ENCODE peak calls at places on chromosomes 12 and 14, in ten cellular contexts. One of them, this sample, is unnamed.

GRCh38 chr14:104741803-104742251 is 11.1 kb upstream of the SIVA1 start:
- DNase-seq in NCI-H2029 treated with DMSO at 0.1 percent for 48 hours: no peak
- DNase-seq in Right ventricle myocardium superior: no peak
- DNase-seq in NCI-H2081: no peak
- DNase-seq in brain microvascular endothelial cell: no peak
- DNase-seq in WERI-Rb-1: no peak
- DNase-seq in bronchial epithelial cell: no peak
- DNase-seq in T follicular helper cell: no peak
- DNase-seq in stimulated activated CD4-positive, alpha-beta T cell treated with anti-CD3 and anti-CD28 coated beads, Interleukin-12 subunit alpha, Interleukin-12 subunit beta, amount 100 ng/mL, for 24 hours: no peak
- DNase-seq in activated CD4-positive, alpha-beta T cell treated with anti-CD3 and anti-CD28 coated beads for 24 hours: no peak
- DNase-seq in this sample: no peak

GRCh38 chr12:56189918-56190694 is 823 bp upstream of the SMARCC2 start:
- DNase-seq in NCI-H2029 treated with DMSO at 0.1 percent for 48 hours: peak
- DNase-seq in Right ventricle myocardium superior: peak
- DNase-seq in NCI-H2081: peak
- DNase-seq in brain microvascular endothelial cell: peak
- DNase-seq in WERI-Rb-1: peak
- DNase-seq in bronchial epithelial cell: peak
- DNase-seq in T follicular helper cell: peak
- DNase-seq in stimulated activated CD4-positive, alpha-beta T cell treated with anti-CD3 and anti-CD28 coated beads, Interleukin-12 subunit alpha, Interleukin-12 subunit beta, amount 100 ng/mL, for 24 hours: peak
- DNase-seq in activated CD4-positive, alpha-beta T cell treated with anti-CD3 and anti-CD28 coated beads for 24 hours: peak
- DNase-seq in this sample: peak

GRCh38 chr12:119262388-119262787 is 72.1 kb upstream of the CCDC60 start:
- DNase-seq in NCI-H2029 treated with DMSO at 0.1 percent for 48 hours: no peak
- DNase-seq in Right ventricle myocardium superior: no peak
- DNase-seq in NCI-H2081: no peak
- DNase-seq in brain microvascular endothelial cell: no peak
- DNase-seq in WERI-Rb-1: no peak
- DNase-seq in bronchial epithelial cell: no peak
- DNase-seq in T follicular helper cell: no peak
- DNase-seq in stimulated activated CD4-positive, alpha-beta T cell treated with anti-CD3 and anti-CD28 coated beads, Interleukin-12 subunit alpha, Interleukin-12 subunit beta, amount 100 ng/mL, for 24 hours: no peak
- DNase-seq in activated CD4-positive, alpha-beta T cell treated with anti-CD3 and anti-CD28 coated beads for 24 hours: no peak
- DNase-seq in this sample: no peak

GRCh38 chr14:76812093-76812421 is 625 bp downstream of the ANGEL1 start:
- DNase-seq in NCI-H2029 treated with DMSO at 0.1 percent for 48 hours: no peak
- DNase-seq in Right ventricle myocardium superior: no peak
- DNase-seq in NCI-H2081: no peak
- DNase-seq in brain microvascular endothelial cell: no peak
- DNase-seq in WERI-Rb-1: no peak
- DNase-seq in bronchial epithelial cell: no peak
- DNase-seq in T follicular helper cell: no peak
- DNase-seq in stimulated activated CD4-positive, alpha-beta T cell treated with anti-CD3 and anti-CD28 coated beads, Interleukin-12 subunit alpha, Interleukin-12 subunit beta, amount 100 ng/mL, for 24 hours: no peak
- DNase-seq in activated CD4-positive, alpha-beta T cell treated with anti-CD3 and anti-CD28 coated beads for 24 hours: no peak
- DNase-seq in this sample: no peak

GRCh38 chr14:26896447-26896846 is 298.6 kb upstream of the NOVA1 start:
- DNase-seq in NCI-H2029 treated with DMSO at 0.1 percent for 48 hours: no peak
- DNase-seq in Right ventricle myocardium superior: no peak
- DNase-seq in NCI-H2081: no peak
- DNase-seq in brain microvascular endothelial cell: no peak
- DNase-seq in WERI-Rb-1: no peak
- DNase-seq in bronchial epithelial cell: no peak
- DNase-seq in T follicular helper cell: no peak
- DNase-seq in stimulated activated CD4-positive, alpha-beta T cell treated with anti-CD3 and anti-CD28 coated beads, Interleukin-12 subunit alpha, Interleukin-12 subunit beta, amount 100 ng/mL, for 24 hours: no peak
- DNase-seq in activated CD4-positive, alpha-beta T cell treated with anti-CD3 and anti-CD28 coated beads for 24 hours: no peak
- DNase-seq in this sample: no peak

GRCh38 chr14:47442206-47442605 is 233.2 kb downstream of the MDGA2 start:
- DNase-seq in NCI-H2029 treated with DMSO at 0.1 percent for 48 hours: no peak
- DNase-seq in Right ventricle myocardium superior: no peak
- DNase-seq in NCI-H2081: no peak
- DNase-seq in brain microvascular endothelial cell: peak
- DNase-seq in WERI-Rb-1: peak
- DNase-seq in bronchial epithelial cell: peak
- DNase-seq in T follicular helper cell: no peak
- DNase-seq in stimulated activated CD4-positive, alpha-beta T cell treated with anti-CD3 and anti-CD28 coated beads, Interleukin-12 subunit alpha, Interleukin-12 subunit beta, amount 100 ng/mL, for 24 hours: no peak
- DNase-seq in activated CD4-positive, alpha-beta T cell treated with anti-CD3 and anti-CD28 coated beads for 24 hours: no peak
- DNase-seq in this sample: no peak

GRCh38 chr12:13091831-13092230 is 11.6 kb downstream of the GSG1 start:
- DNase-seq in NCI-H2029 treated with DMSO at 0.1 percent for 48 hours: no peak
- DNase-seq in Right ventricle myocardium superior: no peak
- DNase-seq in NCI-H2081: no peak
- DNase-seq in brain microvascular endothelial cell: no peak
- DNase-seq in WERI-Rb-1: no peak
- DNase-seq in bronchial epithelial cell: no peak
- DNase-seq in T follicular helper cell: no peak
- DNase-seq in stimulated activated CD4-positive, alpha-beta T cell treated with anti-CD3 and anti-CD28 coated beads, Interleukin-12 subunit alpha, Interleukin-12 subunit beta, amount 100 ng/mL, for 24 hours: no peak
- DNase-seq in activated CD4-positive, alpha-beta T cell treated with anti-CD3 and anti-CD28 coated beads for 24 hours: no peak
- DNase-seq in this sample: no peak

GRCh38 chr12:92080390-92081285 is 65.0 kb downstream of the BTG1 start:
- DNase-seq in NCI-H2029 treated with DMSO at 0.1 percent for 48 hours: no peak
- DNase-seq in Right ventricle myocardium superior: no peak
- DNase-seq in NCI-H2081: no peak
- DNase-seq in brain microvascular endothelial cell: peak
- DNase-seq in WERI-Rb-1: no peak
- DNase-seq in bronchial epithelial cell: peak
- DNase-seq in T follicular helper cell: no peak
- DNase-seq in stimulated activated CD4-positive, alpha-beta T cell treated with anti-CD3 and anti-CD28 coated beads, Interleukin-12 subunit alpha, Interleukin-12 subunit beta, amount 100 ng/mL, for 24 hours: no peak
- DNase-seq in activated CD4-positive, alpha-beta T cell treated with anti-CD3 and anti-CD28 coated beads for 24 hours: no peak
- DNase-seq in this sample: no peak

GRCh38 chr14:61476737-61477410 is 155.5 kb downstream of the PRKCH start:
- DNase-seq in NCI-H2029 treated with DMSO at 0.1 percent for 48 hours: no peak
- DNase-seq in Right ventricle myocardium superior: no peak
- DNase-seq in NCI-H2081: no peak
- DNase-seq in brain microvascular endothelial cell: peak
- DNase-seq in WERI-Rb-1: no peak
- DNase-seq in bronchial epithelial cell: peak
- DNase-seq in T follicular helper cell: peak
- DNase-seq in stimulated activated CD4-positive, alpha-beta T cell treated with anti-CD3 and anti-CD28 coated beads, Interleukin-12 subunit alpha, Interleukin-12 subunit beta, amount 100 ng/mL, for 24 hours: no peak
- DNase-seq in activated CD4-positive, alpha-beta T cell treated with anti-CD3 and anti-CD28 coated beads for 24 hours: no peak
- DNase-seq in this sample: no peak

GRCh38 chr14:72476657-72477499 is 417.0 kb downstream of the DPF3 start:
- DNase-seq in NCI-H2029 treated with DMSO at 0.1 percent for 48 hours: no peak
- DNase-seq in Right ventricle myocardium superior: peak
- DNase-seq in NCI-H2081: no peak
- DNase-seq in brain microvascular endothelial cell: peak
- DNase-seq in WERI-Rb-1: no peak
- DNase-seq in bronchial epithelial cell: peak
- DNase-seq in T follicular helper cell: peak
- DNase-seq in stimulated activated CD4-positive, alpha-beta T cell treated with anti-CD3 and anti-CD28 coated beads, Interleukin-12 subunit alpha, Interleukin-12 subunit beta, amount 100 ng/mL, for 24 hours: peak
- DNase-seq in activated CD4-positive, alpha-beta T cell treated with anti-CD3 and anti-CD28 coated beads for 24 hours: peak
- DNase-seq in this sample: no peak

GRCh38 chr14:83300454-83301064 is 1766.9 kb upstream of the SEL1L start:
- DNase-seq in NCI-H2029 treated with DMSO at 0.1 percent for 48 hours: no peak
- DNase-seq in Right ventricle myocardium superior: no peak
- DNase-seq in NCI-H2081: peak
- DNase-seq in brain microvascular endothelial cell: peak
- DNase-seq in WERI-Rb-1: no peak
- DNase-seq in bronchial epithelial cell: peak
- DNase-seq in T follicular helper cell: no peak
- DNase-seq in stimulated activated CD4-positive, alpha-beta T cell treated with anti-CD3 and anti-CD28 coated beads, Interleukin-12 subunit alpha, Interleukin-12 subunit beta, amount 100 ng/mL, for 24 hours: no peak
- DNase-seq in activated CD4-positive, alpha-beta T cell treated with anti-CD3 and anti-CD28 coated beads for 24 hours: no peak
- DNase-seq in this sample: no peak

GRCh38 chr12:52370906-52371608 is 3.8 kb upstream of the KRT85 start:
- DNase-seq in NCI-H2029 treated with DMSO at 0.1 percent for 48 hours: no peak
- DNase-seq in Right ventricle myocardium superior: peak
- DNase-seq in NCI-H2081: no peak
- DNase-seq in brain microvascular endothelial cell: peak
- DNase-seq in WERI-Rb-1: no peak
- DNase-seq in bronchial epithelial cell: no peak
- DNase-seq in T follicular helper cell: no peak
- DNase-seq in stimulated activated CD4-positive, alpha-beta T cell treated with anti-CD3 and anti-CD28 coated beads, Interleukin-12 subunit alpha, Interleukin-12 subunit beta, amount 100 ng/mL, for 24 hours: no peak
- DNase-seq in activated CD4-positive, alpha-beta T cell treated with anti-CD3 and anti-CD28 coated beads for 24 hours: no peak
- DNase-seq in this sample: peak

GRCh38 chr12:52837341-52837741 is 3.2 kb upstream of the KRT79 start:
- DNase-seq in NCI-H2029 treated with DMSO at 0.1 percent for 48 hours: no peak
- DNase-seq in Right ventricle myocardium superior: no peak
- DNase-seq in NCI-H2081: no peak
- DNase-seq in brain microvascular endothelial cell: peak
- DNase-seq in WERI-Rb-1: no peak
- DNase-seq in bronchial epithelial cell: peak
- DNase-seq in T follicular helper cell: no peak
- DNase-seq in stimulated activated CD4-positive, alpha-beta T cell treated with anti-CD3 and anti-CD28 coated beads, Interleukin-12 subunit alpha, Interleukin-12 subunit beta, amount 100 ng/mL, for 24 hours: no peak
- DNase-seq in activated CD4-positive, alpha-beta T cell treated with anti-CD3 and anti-CD28 coated beads for 24 hours: no peak
- DNase-seq in this sample: no peak

GRCh38 chr14:54108481-54109471 is 152.2 kb upstream of the BMP4 start:
- DNase-seq in NCI-H2029 treated with DMSO at 0.1 percent for 48 hours: no peak
- DNase-seq in Right ventricle myocardium superior: no peak
- DNase-seq in NCI-H2081: no peak
- DNase-seq in brain microvascular endothelial cell: peak
- DNase-seq in WERI-Rb-1: no peak
- DNase-seq in bronchial epithelial cell: peak
- DNase-seq in T follicular helper cell: no peak
- DNase-seq in stimulated activated CD4-positive, alpha-beta T cell treated with anti-CD3 and anti-CD28 coated beads, Interleukin-12 subunit alpha, Interleukin-12 subunit beta, amount 100 ng/mL, for 24 hours: no peak
- DNase-seq in activated CD4-positive, alpha-beta T cell treated with anti-CD3 and anti-CD28 coated beads for 24 hours: no peak
- DNase-seq in this sample: no peak

This sample was measured in hypothalamus.